ENCODE peak calls at places on chromosome 14, in six cellular contexts. O is stimulated activated CD8-positive, alpha-beta memory T cell treated with anti-CD3 and anti-CD28 coated beads, Interleukin-4, amount 100 ng/mL, for 1 hour; R is endodermal cell; I is DMS79 treated with DMSO at 0.1 percent for 48 hours; G is left lung; V is endothelial cell. K is an unnamed sample.

GRCh38 chr14:47186491-47186890 is 488.9 kb downstream of the MDGA2 start:
- DNase-seq in I (no peak), V (no peak), O (no peak), G (no peak), R (no peak), K (peak; percentile 0)

GRCh38 chr14:83491091-83491490 is 1957.4 kb upstream of the SEL1L start:
- DNase-seq in I (no peak), O (no peak), R (no peak), G (no peak), V (no peak), K (no peak)

GRCh38 chr14:61308198-61308597 is 13.2 kb upstream of the PRKCH start:
- DNase-seq in R (no peak), O (no peak), V (no peak), I (no peak), G (no peak), K (no peak)

GRCh38 chr14:77485901-77486678 is 12.5 kb downstream of the ISM2 start:
- DNase-seq in R (no peak), O (no peak), I (no peak), G (no peak), V (no peak), K (no peak)

GRCh38 chr14:81435578-81436295 is 35.6 kb upstream of the STON2 start:
- DNase-seq in I (no peak), G (peak; percentile 60), O (no peak), V (peak; percentile 66), R (peak; percentile 90), K (no peak)

GRCh38 chr14:56087824-56088571 is 30.2 kb upstream of the PELI2 start:
- DNase-seq in R (peak; percentile 49), V (no peak), O (no peak), G (no peak), I (peak; percentile 93), K (peak; percentile 29)

GRCh38 chr14:93956514-93957332 is 19.6 kb downstream of the ASB2 start:
- DNase-seq in I (no peak), G (no peak), V (no peak), O (no peak), R (no peak), K (no peak)

GRCh38 chr14:32560213-32560857 is 231.2 kb downstream of the AKAP6 start:
- DNase-seq in G (no peak), V (peak; percentile 61), O (no peak), R (peak; percentile 76), I (peak; percentile 80), K (peak; percentile 73)

GRCh38 chr14:105694961-105695360 is 168.6 kb downstream of the TMEM121 start:
- DNase-seq in I (no peak), V (no peak), R (no peak), G (no peak), O (no peak), K (no peak)

GRCh38 chr14:52802597-52802996 is 11.2 kb upstream of the GNPNAT1 start:
- DNase-seq in G (no peak), R (no peak), O (no peak), I (no peak), V (no peak), K (no peak)

K was measured in astrocyte of the cerebellum.